ENCODE peak calls at places on chromosomes 1 and 21, in seven cellular contexts. P is DMS153; A is CD4-positive, alpha-beta T cell; H is neuronal stem cell; L is Ammon's horn; K is memory B cell; S is GM12865. O is an unnamed sample.

GRCh38 chr21:38126677-38127271 is 130.0 kb upstream of the KCNJ15 start:
- DNase-seq in P (peak; percentile 35), A (peak; percentile 31), H (peak; percentile 48), L (peak; percentile 54), K (no peak), S (peak; percentile 60), O (peak; percentile 54)

GRCh38 chr1:42380617-42381423 is at the start of gene RIMKLA:
- DNase-seq in P (peak; percentile 76), A (peak; percentile 4), H (peak; percentile 75), L (peak; percentile 70), K (peak; percentile 23), S (peak; percentile 67), O (peak; percentile 23)

GRCh38 chr1:160205974-160206369 is 788 bp downstream of the PEA15 start:
- DNase-seq in P (no peak), A (peak; percentile 43), H (no peak), L (no peak), K (no peak), S (peak; percentile 64), O (no peak)

GRCh38 chr1:11925938-11926292 is 312 bp downstream of the KIAA2013 start:
- DNase-seq in P (no peak), A (no peak), H (no peak), L (no peak), K (no peak), S (no peak), O (no peak)

GRCh38 chr1:111739984-111740765 is 980 bp upstream of the INKA2 start:
- DNase-seq in P (peak; percentile 63), A (no peak), H (peak; percentile 85), L (peak; percentile 74), K (peak; percentile 53), S (peak; percentile 37), O (no peak)

GRCh38 chr1:64545118-64545916 is 75.4 kb downstream of the CACHD1 start:
- DNase-seq in P (no peak), A (no peak), H (no peak), L (no peak), K (no peak), S (no peak), O (no peak)

GRCh38 chr1:56910441-56910985 is 55.3 kb downstream of the C8B start:
- DNase-seq in P (no peak), A (no peak), H (no peak), L (no peak), K (no peak), S (no peak), O (peak; percentile 74)

GRCh38 chr1:157994704-157995540 is 1.5 kb downstream of the KIRREL1 start:
- DNase-seq in P (no peak), A (no peak), H (no peak), L (no peak), K (no peak), S (no peak), O (no peak)

GRCh38 chr1:76951185-76951584 is 83.9 kb downstream of the ST6GALNAC5 start:
- DNase-seq in P (no peak), A (no peak), H (no peak), L (no peak), K (no peak), S (no peak), O (no peak)

GRCh38 chr1:8047686-8048522 is 21.8 kb upstream of the ERRFI1 start:
- DNase-seq in P (no peak), A (no peak), H (no peak), L (no peak), K (no peak), S (no peak), O (no peak)

GRCh38 chr21:34695434-34695833 is 26.6 kb downstream of the CLIC6 start:
- DNase-seq in P (no peak), A (no peak), H (no peak), L (no peak), K (no peak), S (peak; percentile 86), O (no peak)

GRCh38 chr1:5734414-5734813 is 257.8 kb downstream of the NPHP4 start:
- DNase-seq in P (no peak), A (no peak), H (no peak), L (no peak), K (no peak), S (no peak), O (no peak)

GRCh38 chr1:66711420-66711819 is 40.8 kb upstream of the DYNLT5 start:
- DNase-seq in P (no peak), A (no peak), H (no peak), L (no peak), K (no peak), S (peak; percentile 45), O (no peak)

GRCh38 chr1:118947790-118948189 is 40.4 kb downstream of the TBX15 start:
- DNase-seq in P (no peak), A (no peak), H (no peak), L (no peak), K (no peak), S (no peak), O (no peak)

GRCh38 chr1:8987881-8988617 is 38.2 kb downstream of the SLC2A7 start:
- DNase-seq in P (no peak), A (peak; percentile 61), H (peak; percentile 44), L (peak; percentile 82), K (peak; percentile 67), S (peak; percentile 54), O (no peak)

GRCh38 chr1:116375884-116376733 is 3.1 kb downstream of the ATP1A1 start:
- DNase-seq in P (no peak), A (peak; percentile 40), H (no peak), L (peak; percentile 61), K (no peak), S (peak; percentile 69), O (no peak)

GRCh38 chr1:232249834-232250233 is 380.1 kb downstream of the SIPA1L2 start:
- DNase-seq in P (no peak), A (no peak), H (no peak), L (no peak), K (no peak), S (no peak), O (no peak)

GRCh38 chr1:226649780-226650179 is 89.3 kb downstream of the ITPKB start:
- DNase-seq in P (no peak), A (peak; percentile 44), H (no peak), L (peak; percentile 60), K (no peak), S (peak; percentile 34), O (no peak)

GRCh38 chr1:174902531-174903099 is 97.1 kb upstream of the CACYBP start:
- DNase-seq in P (no peak), A (no peak), H (no peak), L (no peak), K (no peak), S (no peak), O (no peak)

GRCh38 chr1:185406006-185406974 is 89.2 kb upstream of the IVNS1ABP start:
- DNase-seq in P (no peak), A (no peak), H (no peak), L (no peak), K (no peak), S (peak; percentile 44), O (no peak)

GRCh38 chr21:44845418-44846200 is 27.7 kb upstream of the SUMO3 start:
- DNase-seq in P (peak; percentile 36), A (peak; percentile 35), H (peak; percentile 55), L (peak; percentile 55), K (peak; percentile 31), S (peak; percentile 53), O (peak; percentile 88)

GRCh38 chr1:6461237-6461530 is 4.8 kb downstream of the TNFRSF25 start:
- DNase-seq in P (no peak), A (no peak), H (no peak), L (no peak), K (no peak), S (no peak), O (no peak)

GRCh38 chr1:167439301-167439988 is 78.9 kb downstream of the CD247 start:
- DNase-seq in P (no peak), A (no peak), H (peak; percentile 60), L (peak; percentile 51), K (peak; percentile 54), S (peak; percentile 46), O (peak; percentile 58)

GRCh38 chr1:36122463-36123025 is 2.5 kb downstream of the COL8A2 start:
- DNase-seq in P (no peak), A (no peak), H (no peak), L (no peak), K (no peak), S (no peak), O (no peak)

GRCh38 chr1:176880954-176881595 is 283.4 kb downstream of the ASTN1 start:
- DNase-seq in P (peak; percentile 68), A (no peak), H (peak; percentile 85), L (peak; percentile 84), K (peak; percentile 35), S (peak; percentile 67), O (peak; percentile 39)

GRCh38 chr1:1024421-1025415 is 4.8 kb downstream of the AGRN start:
- DNase-seq in P (no peak), A (no peak), H (no peak), L (no peak), K (no peak), S (no peak), O (no peak)

GRCh38 chr1:10573446-10573845 is 98.7 kb downstream of the PEX14 start:
- DNase-seq in P (no peak), A (no peak), H (no peak), L (no peak), K (no peak), S (no peak), O (no peak)

GRCh38 chr1:14606632-14607031 is 8.1 kb downstream of the KAZN start:
- DNase-seq in P (no peak), A (no peak), H (no peak), L (peak; percentile 34), K (no peak), S (peak; percentile 31), O (no peak)

GRCh38 chr1:63774617-63775417 is 1.0 kb downstream of the ROR1 start:
- DNase-seq in P (no peak), A (no peak), H (peak; percentile 62), L (peak; percentile 30), K (peak; percentile 16), S (no peak), O (no peak)

GRCh38 chr1:181485276-181486097 is 2.2 kb downstream of the CACNA1E start:
- DNase-seq in P (peak; percentile 59), A (no peak), H (peak; percentile 51), L (peak; percentile 79), K (no peak), S (peak; percentile 37), O (no peak)

O was measured in HL-60.